ENCODE peak calls at places on chromosome 20, in ten cellular contexts. F is SK-N-MC; P is GM12865; U is H7; Y is fibroblast of mammary gland; V is AG04449; X is MM.1S; A is effector memory CD4-positive, alpha-beta T cell; M is mucosa of descending colon; R is PC-3. I is an unnamed sample.

GRCh38 chr20:13984211-13984610 is 6.2 kb downstream of the SEL1L2 start:
- DNase-seq in F (no peak), P (no peak), U (no peak), Y (no peak), V (no peak), X (no peak), A (no peak), M (no peak), R (peak), I (no peak)

GRCh38 chr20:23492292-23492691 is 1.4 kb downstream of the CST8 start:
- DNase-seq in F (no peak), P (no peak), U (no peak), Y (no peak), V (no peak), X (no peak), A (no peak), M (no peak), R (no peak), I (no peak)

GRCh38 chr20:4546342-4546741 is 175.4 kb upstream of the PRND start:
- DNase-seq in F (no peak), P (no peak), U (peak), Y (no peak), V (no peak), X (no peak), A (no peak), M (no peak), R (no peak), I (no peak)

GRCh38 chr20:31894980-31895675 is 24.7 kb downstream of the TTLL9 start:
- DNase-seq in F (peak), P (peak), U (peak), Y (peak), V (peak), X (peak), A (no peak), M (no peak), R (peak), I (no peak)

GRCh38 chr20:22833851-22834250 is 201.3 kb upstream of the SSTR4 start:
- DNase-seq in F (no peak), P (no peak), U (no peak), Y (no peak), V (no peak), X (no peak), A (no peak), M (no peak), R (peak), I (no peak)

GRCh38 chr20:61525781-61526431 is 273.8 kb downstream of the CDH4 start:
- DNase-seq in F (no peak), P (no peak), U (no peak), Y (no peak), V (no peak), X (no peak), A (no peak), M (no peak), R (no peak), I (no peak)

GRCh38 chr20:20360464-20360863 is 7.4 kb upstream of the INSM1 start:
- DNase-seq in F (peak), P (peak), U (peak), Y (peak), V (peak), X (peak), A (no peak), M (no peak), R (peak), I (peak)

GRCh38 chr20:21693322-21693721 is 12.1 kb upstream of the PAX1 start:
- DNase-seq in F (no peak), P (peak), U (peak), Y (no peak), V (no peak), X (no peak), A (no peak), M (no peak), R (no peak), I (peak)

GRCh38 chr20:37968726-37969401 is 64.4 kb downstream of the TTI1 start:
- DNase-seq in F (no peak), P (no peak), U (no peak), Y (peak), V (no peak), X (no peak), A (no peak), M (no peak), R (peak), I (no peak)

DNA sequence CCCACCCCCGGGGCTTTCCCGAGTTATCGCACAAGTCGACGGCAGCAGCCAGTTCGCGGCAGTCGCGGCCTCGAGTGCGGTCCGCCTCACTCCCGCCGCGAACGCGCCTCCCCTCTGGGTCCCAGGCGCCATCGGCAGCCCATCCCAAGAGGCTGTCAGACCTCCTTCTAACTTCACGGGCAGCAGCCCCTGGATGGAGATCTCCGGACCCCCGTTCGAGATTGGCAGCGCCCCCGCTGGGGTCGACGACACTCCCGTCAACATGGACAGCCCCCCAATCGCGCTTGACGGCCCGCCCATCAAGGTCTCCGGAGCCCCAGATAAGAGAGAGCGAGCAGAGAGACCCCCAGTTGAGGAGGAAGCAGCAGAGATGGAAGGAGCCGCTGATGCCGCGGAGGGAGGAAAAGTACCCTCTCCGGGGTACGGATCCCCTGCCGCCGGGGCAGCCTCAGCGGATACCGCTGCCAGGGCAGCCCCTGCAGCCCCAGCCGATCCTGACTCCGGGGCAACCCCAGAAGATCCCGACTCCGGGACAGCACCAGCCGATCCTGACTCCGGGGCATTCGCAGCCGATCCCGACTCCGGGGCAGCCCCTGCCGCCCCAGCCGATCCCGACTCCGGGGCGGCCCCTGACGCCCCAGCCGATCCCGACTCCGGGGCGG is 1.6 kb downstream of the GNAS start:
- DNase-seq in F (no peak), P (no peak), U (peak), Y (no peak), V (no peak), X (no peak), A (no peak), M (no peak), R (no peak), I (no peak)
- H3K4me3 ChIP-seq in F (no peak), P (no peak), U (peak), Y (no peak), V (no peak), X (no peak), A (peak), M (no peak), R (no peak), I (no peak)

GRCh38 chr20:43916875-43917371 is 2.3 kb downstream of the TOX2 start:
- DNase-seq in F (no peak), P (peak), U (no peak), Y (peak), V (no peak), X (peak), A (no peak), M (no peak), R (no peak), I (no peak)

GRCh38 chr20:43916073-43916874 is 1.6 kb downstream of the TOX2 start:
- DNase-seq in F (no peak), P (no peak), U (peak), Y (no peak), V (no peak), X (no peak), A (no peak), M (no peak), R (no peak), I (no peak)

GRCh38 chr20:43919686-43920403 is 5.2 kb downstream of the TOX2 start:
- DNase-seq in F (no peak), P (no peak), U (no peak), Y (no peak), V (no peak), X (no peak), A (no peak), M (no peak), R (peak), I (no peak)

GRCh38 chr20:43915209-43916072 is 789 bp downstream of the TOX2 start:
- DNase-seq in F (no peak), P (peak), U (peak), Y (peak), V (no peak), X (no peak), A (no peak), M (peak), R (no peak), I (no peak)

DNA sequence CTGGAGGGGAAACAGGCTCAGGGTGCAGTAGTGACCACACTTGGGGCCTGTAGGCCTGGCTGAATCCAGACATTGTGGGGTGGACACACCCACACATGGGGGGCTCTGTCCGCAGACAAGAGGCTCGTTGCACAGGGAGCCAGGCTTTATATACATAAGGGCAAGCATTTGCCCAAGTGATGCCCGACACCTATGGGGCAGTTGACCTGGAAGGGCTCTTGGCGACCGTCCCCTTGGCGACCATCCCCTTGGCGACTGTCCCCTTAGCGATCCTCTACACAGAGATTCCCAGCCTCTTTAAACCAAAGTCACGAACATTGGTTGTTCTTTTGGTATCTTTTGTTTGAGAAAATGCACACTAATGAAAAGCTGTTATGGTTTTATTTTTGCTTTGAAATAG is 2.7 kb downstream of the TOX2 start:
- DNase-seq in F (no peak), P (no peak), U (no peak), Y (no peak), V (no peak), X (no peak), A (no peak), M (no peak), R (no peak), I (no peak)
- H3K4me3 ChIP-seq in F (peak), P (no peak), U (no peak), Y (no peak), V (no peak), X (peak), A (no peak), M (no peak), R (no peak), I (no peak)

DNA sequence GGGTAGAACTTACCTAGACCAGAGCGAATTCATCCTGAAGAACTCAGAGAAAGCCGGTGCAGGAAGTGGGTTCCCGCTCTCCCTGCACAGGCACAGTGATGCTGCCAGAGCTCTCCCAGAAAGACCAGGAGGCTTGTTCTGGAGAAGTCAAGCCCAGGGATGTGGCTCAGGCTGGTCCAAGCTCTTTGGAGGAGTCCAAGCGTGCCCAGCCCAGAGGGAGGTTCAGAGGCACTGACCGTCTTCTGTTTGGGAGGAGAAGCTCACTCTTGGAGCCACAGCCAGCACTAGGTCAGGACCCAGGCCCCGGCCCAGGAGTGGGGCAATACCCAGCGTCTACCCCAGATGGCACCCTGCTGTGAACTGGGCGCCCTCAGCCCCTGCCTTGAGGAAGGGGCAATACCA is 1.5 kb upstream of the PMEPA1 start:
- DNase-seq in F (no peak), P (no peak), U (peak), Y (no peak), V (no peak), X (no peak), A (no peak), M (no peak), R (peak), I (no peak)
- H3K4me3 ChIP-seq in F (peak), P (no peak), U (peak), Y (no peak), V (no peak), X (no peak), A (no peak), M (no peak), R (peak), I (peak)

GRCh38 chr20:11776687-11777086 is 141.0 kb upstream of the BTBD3 start:
- DNase-seq in F (no peak), P (no peak), U (no peak), Y (peak), V (no peak), X (no peak), A (no peak), M (no peak), R (no peak), I (no peak)
- H3K4me3 ChIP-seq in F (no peak), P (no peak), U (no peak), Y (no peak), V (no peak), X (no peak), A (no peak), M (no peak), R (no peak), I (no peak)

DNA sequence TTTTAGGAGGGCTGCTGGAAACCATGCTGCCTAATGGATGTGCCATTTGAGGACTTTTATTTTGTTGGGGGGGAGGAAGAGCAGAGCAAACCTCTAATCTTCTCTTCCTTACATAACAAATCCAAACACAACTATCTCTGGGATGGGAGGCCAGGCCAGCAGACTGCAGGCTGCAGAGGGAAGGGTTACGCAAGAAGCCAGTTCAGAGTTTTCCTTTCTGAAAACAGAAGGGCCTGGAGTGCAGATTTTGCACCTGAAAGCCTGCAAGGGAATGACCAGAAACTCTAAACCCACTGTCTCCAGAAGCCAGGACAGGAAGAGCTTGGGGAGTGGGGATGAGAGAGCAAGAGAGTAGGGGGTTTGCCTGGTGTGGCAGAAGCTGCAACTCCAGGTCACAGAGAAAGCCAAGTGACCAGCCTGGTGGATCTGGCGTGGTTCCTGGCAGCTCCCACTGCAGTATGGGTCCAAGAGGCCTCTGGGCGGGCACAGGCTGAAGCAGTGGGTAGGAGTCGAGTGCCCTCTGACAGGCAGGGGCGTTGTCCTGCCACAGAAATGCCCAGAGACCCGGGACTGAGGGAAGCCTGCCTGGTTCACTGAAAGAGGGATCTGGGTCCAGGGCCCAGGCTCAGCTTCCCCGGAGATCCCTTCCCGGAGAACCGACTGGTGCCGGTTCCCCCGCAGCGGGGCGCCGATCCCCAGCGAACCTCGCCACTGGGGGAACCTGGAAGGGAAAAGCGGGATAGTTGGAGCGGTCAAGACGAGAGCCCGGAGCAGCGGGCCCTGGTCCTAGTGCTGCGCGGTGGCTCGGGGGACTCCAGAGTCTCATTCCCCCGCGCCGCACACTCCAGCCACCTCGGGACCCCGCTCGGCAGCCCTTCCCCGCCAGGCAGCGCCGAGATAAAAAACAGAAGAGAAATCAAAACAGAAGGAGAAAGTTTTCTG is 6.7 kb downstream of the MAFB start:
- DNase-seq in F (no peak), P (no peak), U (peak), Y (no peak), V (no peak), X (no peak), A (no peak), M (no peak), R (no peak), I (no peak)
- H3K4me3 ChIP-seq in F (peak), P (no peak), U (peak), Y (no peak), V (no peak), X (no peak), A (no peak), M (no peak), R (no peak), I (no peak)

GRCh38 chr20:62643521-62644043 is 1.3 kb downstream of the SLCO4A1 start:
- DNase-seq in F (no peak), P (no peak), U (no peak), Y (peak), V (no peak), X (no peak), A (no peak), M (no peak), R (peak), I (no peak)

GRCh38 chr20:62644802-62645496 is 2.6 kb downstream of the SLCO4A1 start:
- DNase-seq in F (no peak), P (no peak), U (no peak), Y (no peak), V (no peak), X (no peak), A (no peak), M (peak), R (peak), I (no peak)

GRCh38 chr20:62642666-62643520 is 590 bp downstream of the SLCO4A1 start:
- DNase-seq in F (no peak), P (peak), U (peak), Y (peak), V (no peak), X (peak), A (peak), M (peak), R (peak), I (peak)

GRCh38 chr20:62645613-62646012 is 3.3 kb downstream of the SLCO4A1 start:
- DNase-seq in F (no peak), P (no peak), U (no peak), Y (no peak), V (no peak), X (no peak), A (no peak), M (no peak), R (no peak), I (no peak)

DNA sequence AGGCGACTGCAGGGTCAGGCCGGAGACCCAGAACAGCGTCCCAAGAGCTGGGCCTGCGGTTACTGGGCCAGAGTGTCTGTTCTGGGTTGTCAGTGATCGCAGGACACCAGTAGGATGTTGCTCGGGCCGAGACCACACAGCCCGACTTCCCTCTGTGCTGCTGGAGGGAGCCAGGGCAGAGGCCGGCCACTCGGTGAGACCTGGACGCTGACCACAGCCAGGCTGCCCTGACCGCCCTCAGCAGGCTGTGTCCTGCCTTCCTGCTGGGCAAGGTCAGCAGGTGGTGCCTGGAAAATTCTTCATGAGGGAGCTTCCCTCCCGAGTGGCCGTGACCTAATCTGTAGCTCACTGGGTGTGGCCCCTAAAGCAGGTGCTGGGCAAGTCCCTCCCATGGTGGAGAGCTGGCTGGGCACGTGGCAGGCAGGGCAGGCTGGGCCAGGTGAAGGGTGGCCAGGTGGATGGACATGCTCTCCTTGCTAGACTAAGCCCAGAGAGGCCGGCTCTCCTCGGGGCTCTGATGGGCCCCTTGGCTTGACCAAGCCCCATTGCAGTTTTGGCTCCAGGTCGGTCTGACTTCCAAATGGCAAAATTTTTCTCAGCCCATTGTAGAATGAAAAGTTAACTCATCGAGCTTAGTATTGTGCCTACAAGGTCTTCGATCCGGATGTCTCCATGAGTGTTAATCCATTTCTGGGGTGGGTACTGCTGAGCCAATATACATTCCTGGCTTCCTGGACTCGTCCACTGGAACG is 1.9 kb downstream of the SLCO4A1 start:
- DNase-seq in F (no peak), P (no peak), U (no peak), Y (no peak), V (no peak), X (no peak), A (no peak), M (peak), R (peak), I (no peak)
- H3K4me3 ChIP-seq in F (peak), P (peak), U (no peak), Y (no peak), V (no peak), X (peak), A (no peak), M (no peak), R (peak), I (no peak)

GRCh38 chr20:46196990-46197389 is 78.9 kb downstream of the CD40 start:
- DNase-seq in F (no peak), P (no peak), U (no peak), Y (no peak), V (no peak), X (no peak), A (no peak), M (no peak), R (no peak), I (no peak)

GRCh38 chr20:46202758-46203509 is 84.8 kb downstream of the CD40 start:
- DNase-seq in F (no peak), P (no peak), U (no peak), Y (peak), V (no peak), X (no peak), A (no peak), M (no peak), R (no peak), I (no peak)

GRCh38 chr20:46200582-46201570 is 82.8 kb downstream of the CD40 start:
- DNase-seq in F (no peak), P (no peak), U (no peak), Y (no peak), V (no peak), X (no peak), A (no peak), M (no peak), R (no peak), I (no peak)

GRCh38 chr20:46195264-46196038 is 77.3 kb downstream of the CD40 start:
- DNase-seq in F (no peak), P (no peak), U (no peak), Y (no peak), V (no peak), X (no peak), A (no peak), M (no peak), R (no peak), I (no peak)

DNA sequence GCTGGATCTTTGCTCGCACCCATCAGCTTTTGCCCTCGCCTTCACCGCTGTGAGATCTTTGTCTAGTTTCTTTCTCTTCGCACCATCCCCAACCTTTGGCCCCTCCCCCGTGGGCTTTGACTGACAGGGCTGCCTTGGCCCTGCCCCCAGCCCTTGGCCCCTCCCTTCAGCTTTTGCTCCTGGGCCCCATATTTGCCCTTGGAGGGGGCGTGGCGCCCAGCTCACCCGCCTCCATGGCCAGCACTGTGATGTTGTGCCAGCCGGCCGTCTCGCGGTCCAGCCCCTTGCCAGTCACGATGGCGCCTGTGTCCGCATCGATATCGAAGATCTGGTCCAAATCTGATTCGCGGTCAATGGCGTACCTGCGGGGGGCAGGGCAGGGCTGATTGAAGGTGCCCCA is 81.1 kb downstream of the CD40 start:
- DNase-seq in F (no peak), P (no peak), U (peak), Y (no peak), V (no peak), X (no peak), A (peak), M (no peak), R (no peak), I (no peak)
- H3K4me3 ChIP-seq in F (no peak), P (no peak), U (peak), Y (no peak), V (no peak), X (no peak), A (no peak), M (no peak), R (no peak), I (no peak)